ENCODE peak calls at places on chromosomes 16 and 17, in nine cellular contexts. A is psoas muscle, K is tibial nerve, S is hepatocyte, F is upper lobe of right lung, R is heart right ventricle, T is endodermal cell, I is spleen, B is ascending aorta. V is an unnamed sample. For H3K36me3, the result is how much of the 10 kb centered on the place peaks cover.

GRCh38 chr17:280901-281300 is 71.7 kb downstream of the RPH3AL start:
- DNase-seq in A (no peak), T (no peak), F (peak), I (peak), B (peak), R (no peak), K (no peak), S (no peak), V (peak)

GRCh38 chr17:304461-304860 is 48.1 kb downstream of the RPH3AL start:
- DNase-seq in S (peak), K (no peak), R (no peak), T (peak), B (no peak), I (no peak), F (no peak), A (peak), V (peak)

GRCh38 chr16:3879258-3879886 is 1.1 kb downstream of the CREBBP start:
- DNase-seq in I (peak), T (peak), K (no peak), S (peak), A (peak), B (peak), F (peak), R (peak), V (peak)

GRCh38 chr17:8225813-8226535 is 15.6 kb upstream of the AURKB start:
- DNase-seq in A (peak), S (peak), F (no peak), T (peak), I (no peak), B (no peak), R (no peak), K (peak), V (peak)

GRCh38 chr17:59830846-59831486 is 61.8 kb downstream of the TUBD1 start:
- DNase-seq in A (no peak), S (no peak), B (no peak), K (no peak), R (no peak), T (peak), I (no peak), F (no peak), V (no peak)

GRCh38 chr16:89923640-89924297 is 627 bp downstream of the TUBB3 start:
- DNase-seq in A (no peak), K (no peak), T (peak), R (no peak), I (no peak), B (no peak), F (no peak), S (peak), V (peak)

GRCh38 chr17:36072431-36073121 is 8.5 kb downstream of the CCL18 start:
- DNase-seq in I (peak), F (peak), A (peak), S (peak), K (no peak), T (peak), R (peak), B (no peak), V (peak)

GRCh38 chr17:4934173-4934979 is 2.3 kb downstream of the GP1BA start:
- DNase-seq in S (peak), R (peak), F (peak), A (no peak), I (no peak), B (no peak), T (peak), K (no peak), V (no peak)

GRCh38 chr17:72976971-72977767 is 115.3 kb downstream of the SLC39A11 start:
- DNase-seq in F (no peak), T (peak), I (no peak), S (peak), R (peak), B (peak), K (peak), A (peak), V (peak)

GRCh38 chr17:32881054-32881453 is 4.1 kb upstream of the MYO1D start:
- DNase-seq in A (no peak), K (no peak), S (no peak), F (no peak), R (no peak), T (no peak), B (no peak), I (no peak), V (no peak)

GRCh38 chr17:79630120-79630519 is 19.3 kb upstream of the RBFOX3 start:
- DNase-seq in F (peak), A (no peak), T (peak), K (no peak), S (no peak), B (peak), I (no peak), R (no peak), V (no peak)

GRCh38 chr17:67042104-67042899 is 2.1 kb upstream of the CACNG1 start:
- DNase-seq in S (no peak), B (no peak), I (no peak), T (no peak), R (no peak), K (no peak), A (no peak), F (no peak), V (no peak)

GRCh38 chr16:25799816-25800215 is 108.1 kb downstream of the HS3ST4 start:
- DNase-seq in R (no peak), S (no peak), K (no peak), A (no peak), F (no peak), T (no peak), B (no peak), I (no peak), V (no peak)

GRCh38 chr17:62692721-62693431 is 65.4 kb downstream of the MRC2 start:
- DNase-seq in R (no peak), S (no peak), T (peak), I (no peak), B (no peak), K (no peak), F (no peak), A (no peak), V (no peak)

GRCh38 chr16:67157892-67158635 is 1.6 kb downstream of the TRADD start:
- DNase-seq in S (no peak), F (no peak), T (no peak), R (no peak), B (no peak), K (no peak), I (peak), A (no peak), V (no peak)

GRCh38 chr17:60390881-60391418 is 983 bp downstream of the USP32 start:
- DNase-seq in T (peak), R (no peak), B (peak), K (no peak), F (no peak), S (peak), I (peak), A (peak), V (peak)

GRCh38 chr17:29155235-29155965 is 24.8 kb downstream of the MYO18A start:
- DNase-seq in T (peak), F (peak), I (peak), A (no peak), B (peak), S (peak), K (no peak), R (no peak), V (peak)

GRCh38 chr17:4600563-4600962 is 16.2 kb downstream of the SMTNL2 start:
- DNase-seq in S (peak), T (peak), K (no peak), F (no peak), I (no peak), A (peak), R (peak), B (no peak), V (no peak)

GRCh38 chr16:85484337-85485295 is 128.5 kb upstream of the GSE1 start:
- DNase-seq in R (no peak), S (no peak), B (no peak), T (no peak), I (no peak), F (peak), K (no peak), A (no peak), V (no peak)

GRCh38 chr17:74115586-74115985 is 87.9 kb upstream of the RPL38 start:
- DNase-seq in I (peak), K (no peak), B (no peak), S (no peak), A (no peak), T (no peak), R (no peak), F (peak), V (no peak)

GRCh38 chr17:9890124-9890523 is 14.9 kb downstream of the RCVRN start:
- DNase-seq in A (no peak), K (no peak), F (no peak), B (no peak), S (peak), I (no peak), T (peak), R (peak), V (no peak)

GRCh38 chr17:82793974-82794620 is 42.2 kb downstream of the TBCD start:
- DNase-seq in F (no peak), T (no peak), A (no peak), K (no peak), I (no peak), S (peak), B (no peak), R (no peak), V (no peak)

GRCh38 chr16:24045641-24046040 is 209.9 kb downstream of the PRKCB start:
- DNase-seq in K (no peak), I (no peak), S (peak), B (no peak), A (no peak), R (no peak), F (no peak), T (peak), V (no peak)

GRCh38 chr17:38703742-38704644 is 1.1 kb upstream of the MLLT6 start:
- DNase-seq in R (peak), T (peak), S (peak), B (peak), A (peak), K (peak), F (peak), I (peak), V (peak)

GRCh38 chr16:1732071-1732470 is 26.1 kb downstream of the MAPK8IP3 start:
- DNase-seq in K (no peak), I (no peak), F (no peak), S (no peak), T (no peak), R (no peak), B (no peak), A (no peak), V (no peak)
- H3K36me3 ChIP-seq in K (half or more), I (half or more), F (half or more), S (under half), T (under half), R (half or more), B (half or more), A (half or more), V (under half)

GRCh38 chr17:2043785-2044184 is 2.0 kb downstream of the OVCA2 start:
- DNase-seq in F (no peak), S (no peak), K (no peak), I (no peak), B (no peak), A (no peak), T (no peak), R (no peak), V (no peak)

GRCh38 chr17:2040942-2041560 is 771 bp upstream of the OVCA2 start:
- DNase-seq in A (no peak), R (no peak), I (peak), F (no peak), B (no peak), S (no peak), K (no peak), T (no peak), V (no peak)

GRCh38 chr17:2044263-2044894 is 2.6 kb downstream of the OVCA2 start:
- DNase-seq in F (no peak), A (no peak), R (no peak), K (no peak), T (no peak), S (no peak), I (peak), B (no peak), V (no peak)

GRCh38 chr17:2041561-2042354 is at the start of gene OVCA2:
- DNase-seq in S (peak), B (peak), K (peak), F (peak), A (peak), I (peak), R (peak), T (peak), V (peak)

DNA sequence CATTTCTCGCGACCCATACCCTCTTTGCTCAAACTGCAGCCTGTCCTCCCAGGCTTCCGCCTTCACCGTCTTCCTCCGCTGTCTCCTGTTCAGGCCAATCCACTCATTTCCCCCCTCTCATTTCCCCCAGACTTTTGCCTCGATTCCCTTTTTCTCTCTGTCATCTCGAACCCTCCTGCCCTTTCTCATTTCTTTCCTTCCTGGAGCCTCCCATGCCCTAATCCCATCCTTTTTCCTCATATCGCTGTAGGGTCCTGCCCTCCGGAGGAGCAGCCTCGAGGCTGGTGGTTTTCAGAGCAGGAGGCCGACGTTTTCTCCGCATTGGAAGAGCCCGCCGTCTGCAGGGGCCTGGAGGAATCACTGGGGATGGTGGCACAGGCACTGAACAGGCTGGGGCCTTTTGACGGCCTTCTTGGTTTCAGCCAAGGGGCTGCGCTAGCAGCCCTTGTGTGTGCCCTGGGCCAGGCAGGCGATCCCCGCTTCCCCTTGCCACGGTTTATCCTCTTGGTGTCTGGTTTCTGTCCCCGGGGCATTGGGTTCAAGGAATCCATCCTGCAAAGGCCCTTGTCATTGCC is 620 bp downstream of the OVCA2 start:
- DNase-seq in T (peak), R (no peak), F (no peak), S (peak), A (no peak), I (peak), B (no peak), K (no peak), V (no peak)
- TF ChIP-seq CTCF in T (no peak), R (no peak), F (no peak), S (peak), A (no peak), I (no peak), B (peak), K (no peak), V (no peak)

GRCh38 chr17:48929812-48930165 is 14.9 kb downstream of the SNF8 start:
- DNase-seq in R (no peak), K (no peak), S (no peak), I (no peak), F (no peak), A (no peak), T (no peak), B (no peak), V (no peak)
- H3K36me3 ChIP-seq in R (half or more), K (half or more), S (under half), I (half or more), F (half or more), A (half or more), T (half or more), B (half or more), V (under half)

GRCh38 chr16:20310421-20311395 is 16.6 kb downstream of the GP2 start:
- DNase-seq in A (no peak), T (no peak), R (no peak), S (no peak), F (no peak), B (no peak), I (no peak), K (no peak), V (no peak)

GRCh38 chr16:20308266-20308665 is 19.0 kb downstream of the GP2 start:
- DNase-seq in T (no peak), B (no peak), A (no peak), I (no peak), R (no peak), F (no peak), S (no peak), K (no peak), V (peak)

GRCh38 chr16:20307791-20308190 is 19.5 kb downstream of the GP2 start:
- DNase-seq in S (no peak), R (no peak), F (no peak), I (no peak), B (no peak), K (no peak), T (no peak), A (no peak), V (peak)

GRCh38 chr16:20309786-20310185 is 17.5 kb downstream of the GP2 start:
- DNase-seq in A (no peak), R (no peak), F (no peak), S (no peak), B (no peak), K (no peak), I (no peak), T (no peak), V (no peak)

DNA sequence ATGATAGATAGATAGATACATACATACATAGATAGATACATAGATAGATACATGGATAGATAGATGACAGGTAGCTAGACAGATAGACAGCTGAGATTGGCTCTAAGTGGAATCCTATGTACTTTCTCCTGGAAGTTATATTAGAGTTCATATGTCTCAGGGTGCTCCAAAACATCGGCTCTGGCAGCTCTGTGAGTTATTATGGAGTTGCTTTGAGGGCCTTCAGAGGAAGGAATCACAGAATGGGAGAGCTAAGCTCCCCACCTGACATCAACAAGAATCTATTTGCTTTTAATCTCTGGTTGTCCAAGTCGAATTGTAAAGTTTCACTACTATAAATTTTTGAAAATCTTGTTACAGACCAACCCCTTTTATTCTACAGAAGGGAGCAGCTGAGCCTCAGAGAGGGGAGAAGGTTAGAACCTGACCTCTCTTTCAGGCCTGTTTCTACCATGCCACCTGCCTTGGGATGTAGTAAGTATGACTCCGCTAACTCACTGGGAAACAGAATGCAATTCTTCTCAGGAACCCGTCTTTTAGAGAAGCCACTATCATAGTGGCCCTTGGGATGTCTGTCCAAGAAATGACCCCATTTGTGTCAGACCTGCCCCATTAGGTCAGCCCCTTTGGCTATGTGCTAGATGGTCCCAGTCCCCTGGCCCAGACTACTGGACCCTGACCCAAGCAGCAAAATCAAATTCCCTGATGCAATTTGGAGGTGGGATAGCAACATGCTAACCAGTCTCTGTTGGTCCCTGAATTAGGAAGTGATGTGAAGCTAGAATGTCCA is 18.3 kb downstream of the GP2 start:
- DNase-seq in A (no peak), B (no peak), T (no peak), I (no peak), F (no peak), R (no peak), S (no peak), K (no peak), V (no peak)
- TF ChIP-seq CTCF in A (no peak), B (no peak), T (no peak), I (no peak), F (no peak), R (no peak), S (no peak), K (no peak), V (no peak)

GRCh38 chr16:31088459-31089183 is at the start of gene PRSS53:
- DNase-seq in F (no peak), A (no peak), R (no peak), T (peak), I (peak), B (no peak), K (no peak), S (no peak), V (no peak)
- H3K36me3 ChIP-seq in F (under half), A (half or more), R (half or more), T (under half), I (under half), B (under half), K (half or more), S (under half), V (under half)

GRCh38 chr16:84369938-84370627 is 1.7 kb downstream of the ATP2C2 start:
- DNase-seq in B (no peak), F (no peak), I (no peak), R (no peak), S (no peak), K (no peak), T (no peak), A (no peak), V (no peak)

GRCh38 chr16:84371553-84371865 is 3.2 kb downstream of the ATP2C2 start:
- DNase-seq in F (no peak), I (no peak), S (no peak), B (no peak), R (no peak), A (no peak), T (no peak), K (no peak), V (no peak)

GRCh38 chr16:84369105-84369504 is 767 bp downstream of the ATP2C2 start:
- DNase-seq in I (no peak), A (no peak), T (peak), S (no peak), F (no peak), B (no peak), R (no peak), K (no peak), V (no peak)

GRCh38 chr16:84368327-84368996 is at the start of gene ATP2C2:
- DNase-seq in I (peak), S (peak), T (peak), A (no peak), R (no peak), B (no peak), F (peak), K (no peak), V (peak)

GRCh38 chr16:84370723-84371552 is 2.6 kb downstream of the ATP2C2 start:
- DNase-seq in B (no peak), T (no peak), S (peak), R (no peak), F (no peak), K (no peak), A (no peak), I (no peak), V (no peak)
- TF ChIP-seq CTCF in B (no peak), T (peak), S (no peak), R (no peak), F (no peak), K (no peak), A (no peak), I (no peak), V (no peak)

GRCh38 chr17:21010705-21011596 is 31.9 kb downstream of the USP22 start:
- DNase-seq in I (peak), K (no peak), T (no peak), B (no peak), A (peak), S (no peak), F (peak), R (no peak), V (no peak)
- H3K36me3 ChIP-seq in I (half or more), K (half or more), T (half or more), B (half or more), A (half or more), S (under half), F (half or more), R (half or more), V (under half)

GRCh38 chr17:3295632-3296031 is 2.5 kb downstream of the OR3A1 start:
- DNase-seq in I (no peak), F (no peak), R (no peak), B (no peak), K (no peak), S (no peak), A (no peak), T (no peak), V (no peak)
- TF ChIP-seq CTCF in I (no peak), F (no peak), R (no peak), B (no peak), K (no peak), S (no peak), A (no peak), T (no peak), V (no peak)